ENCODE peak calls at places on chromosome 19, in five cellular contexts. Z is left ventricle myocardium inferior, D is PC-3, T is breast epithelium, E is colonic mucosa. J is an unnamed sample.

GRCh38 chr19:10981496-10981895 is 20.7 kb downstream of the SMARCA4 start:
- DNase-seq in Z (no peak), T (no peak), D (no peak), E (no peak), J (no peak)

GRCh38 chr19:35742121-35742724 is at the start of gene IGFLR1:
- DNase-seq in E (peak; percentile 53), T (no peak), D (no peak), Z (no peak), J (peak; percentile 75)

GRCh38 chr19:58428617-58429016 is 11.3 kb downstream of the ZNF132 start:
- DNase-seq in E (no peak), D (no peak), Z (no peak), T (no peak), J (no peak)

GRCh38 chr19:43624933-43625332 is 5.5 kb upstream of the ZNF428 start:
- DNase-seq in D (no peak), E (peak; percentile 85), Z (peak; percentile 36), T (peak; percentile 58), J (peak; percentile 84)

GRCh38 chr19:47446534-47447469 is 24.9 kb downstream of the SLC8A2 start:
- DNase-seq in E (peak; percentile 66), D (peak; percentile 16), T (no peak), Z (no peak), J (no peak)

GRCh38 chr19:40598918-40599307 is 2.3 kb upstream of the LTBP4 start:
- DNase-seq in E (no peak), Z (no peak), D (no peak), T (no peak), J (no peak)

GRCh38 chr19:18520848-18521691 is 800 bp downstream of the ELL start:
- DNase-seq in Z (peak; percentile 41), T (no peak), D (no peak), E (peak; percentile 61), J (no peak)

GRCh38 chr19:7787141-7787540 is 24.1 kb downstream of the CLEC4M start:
- DNase-seq in Z (peak; percentile 34), E (peak; percentile 25), D (no peak), T (no peak), J (no peak)

GRCh38 chr19:36101550-36102327 is 9.2 kb upstream of the OVOL3 start:
- DNase-seq in E (no peak), D (no peak), Z (no peak), T (no peak), J (no peak)

GRCh38 chr19:45355402-45355801 is 14.9 kb downstream of the KLC3 start:
- DNase-seq in Z (no peak), E (no peak), T (no peak), D (no peak), J (no peak)

GRCh38 chr19:55305491-55305890 is 19.6 kb downstream of the TMEM150B start:
- DNase-seq in T (no peak), E (peak; percentile 40), Z (no peak), D (peak; percentile 56), J (peak; percentile 56)

GRCh38 chr19:6790194-6791128 is 18.0 kb downstream of the VAV1 start:
- DNase-seq in T (no peak), Z (no peak), D (no peak), E (no peak), J (no peak)

GRCh38 chr19:44808463-44809371 is at the start of gene BCAM:
- DNase-seq in E (peak; percentile 68), T (peak; percentile 64), D (peak; percentile 58), Z (peak; percentile 86), J (no peak)

DNA sequence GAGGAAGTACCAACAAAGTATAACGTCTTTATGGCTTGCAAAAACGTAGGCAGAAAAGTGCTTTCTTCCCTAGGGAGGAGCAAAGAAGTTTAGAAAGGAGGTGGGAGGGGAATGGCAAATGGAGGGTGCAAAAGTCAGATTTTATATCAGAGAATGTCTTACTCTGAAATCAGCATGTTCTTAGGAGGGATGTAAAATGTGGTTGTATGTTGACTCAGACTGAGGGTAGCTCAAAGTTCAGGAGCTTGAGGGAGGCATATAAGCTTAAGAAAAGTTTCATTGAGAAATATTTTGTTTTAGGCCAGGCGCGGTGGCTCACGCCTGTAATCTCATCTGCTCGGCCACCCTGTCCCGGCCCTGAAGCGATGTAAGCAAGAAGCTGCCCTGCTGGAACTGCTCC is 1.7 kb downstream of the ZNF90 start:
- DNase-seq in T (no peak), Z (no peak), D (no peak), E (peak; percentile 24), J (no peak)
- H3K27ac ChIP-seq in T (no peak overlapping the region), Z (no peak overlapping the region), D (no peak overlapping the region), E (no peak overlapping the region), J (no peak overlapping the region)

DNA sequence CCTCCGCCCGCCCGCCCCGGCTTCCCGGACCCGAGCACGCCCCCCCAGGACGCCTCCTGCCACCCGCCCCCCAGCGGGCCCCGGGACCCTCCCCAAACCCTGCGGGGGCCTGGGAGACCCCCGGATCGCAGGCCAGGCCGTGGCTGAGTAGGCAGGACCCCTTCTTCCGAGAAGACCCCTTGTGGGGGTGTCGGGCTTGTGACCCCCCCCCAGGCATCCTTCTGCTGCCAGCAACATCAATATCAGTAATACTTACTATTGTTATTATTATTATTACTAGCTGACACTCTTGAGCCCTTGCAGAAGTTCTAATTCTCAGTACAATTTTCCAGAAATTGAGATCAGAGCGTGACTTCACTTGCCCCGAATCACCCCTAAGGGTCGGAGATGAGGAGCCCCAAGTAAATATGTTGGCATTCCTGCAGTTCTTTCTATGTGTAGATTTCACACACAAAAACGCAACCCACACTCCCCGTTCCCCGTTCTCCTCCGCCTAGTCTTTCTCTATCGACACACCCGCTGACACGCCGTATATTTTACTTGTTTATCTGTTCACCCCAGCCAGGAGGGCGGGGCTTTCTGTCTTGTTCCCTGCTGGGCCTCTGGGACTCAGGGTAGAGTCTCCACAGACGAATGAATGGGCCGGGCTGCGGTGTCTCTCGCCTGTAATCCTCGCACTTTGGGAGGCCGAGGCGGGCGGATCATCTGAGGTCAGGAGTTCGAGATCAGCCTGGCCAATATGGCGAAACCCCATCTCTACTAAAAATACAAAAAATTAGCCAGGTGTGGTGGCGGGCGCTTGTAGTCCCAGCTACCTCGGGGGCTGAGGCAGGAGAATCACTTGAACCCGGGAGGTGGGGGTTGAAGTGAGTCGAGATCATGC is 14.7 kb downstream of the TLE5 start:
- DNase-seq in E (peak; percentile 95), D (peak; percentile 58), T (peak; percentile 82), Z (peak; percentile 79), J (no peak)
- H3K4me3 ChIP-seq in E (peak overlapping the region; percentile 3), D (peak overlapping the region; percentile 59), T (peak overlapping the region; percentile 68), Z (peak overlapping the region; percentile 65), J (peak overlapping the region; percentile 43)

GRCh38 chr19:676007-676342 is 217 bp upstream of the FSTL3 start:
- DNase-seq in T (no peak), D (no peak), E (no peak), Z (peak; percentile 62), J (no peak)

GRCh38 chr19:674282-675151 is 1.7 kb upstream of the FSTL3 start:
- DNase-seq in E (no peak), D (no peak), Z (peak; percentile 58), T (no peak), J (no peak)

GRCh38 chr19:677601-678380 is 1.6 kb downstream of the FSTL3 start:
- DNase-seq in E (no peak), T (no peak), D (peak; percentile 42), Z (no peak), J (no peak)

GRCh38 chr19:677201-677600 is 1.0 kb downstream of the FSTL3 start:
- DNase-seq in T (peak; percentile 75), E (peak; percentile 57), Z (peak; percentile 78), D (peak; percentile 70), J (peak; percentile 17)

DNA sequence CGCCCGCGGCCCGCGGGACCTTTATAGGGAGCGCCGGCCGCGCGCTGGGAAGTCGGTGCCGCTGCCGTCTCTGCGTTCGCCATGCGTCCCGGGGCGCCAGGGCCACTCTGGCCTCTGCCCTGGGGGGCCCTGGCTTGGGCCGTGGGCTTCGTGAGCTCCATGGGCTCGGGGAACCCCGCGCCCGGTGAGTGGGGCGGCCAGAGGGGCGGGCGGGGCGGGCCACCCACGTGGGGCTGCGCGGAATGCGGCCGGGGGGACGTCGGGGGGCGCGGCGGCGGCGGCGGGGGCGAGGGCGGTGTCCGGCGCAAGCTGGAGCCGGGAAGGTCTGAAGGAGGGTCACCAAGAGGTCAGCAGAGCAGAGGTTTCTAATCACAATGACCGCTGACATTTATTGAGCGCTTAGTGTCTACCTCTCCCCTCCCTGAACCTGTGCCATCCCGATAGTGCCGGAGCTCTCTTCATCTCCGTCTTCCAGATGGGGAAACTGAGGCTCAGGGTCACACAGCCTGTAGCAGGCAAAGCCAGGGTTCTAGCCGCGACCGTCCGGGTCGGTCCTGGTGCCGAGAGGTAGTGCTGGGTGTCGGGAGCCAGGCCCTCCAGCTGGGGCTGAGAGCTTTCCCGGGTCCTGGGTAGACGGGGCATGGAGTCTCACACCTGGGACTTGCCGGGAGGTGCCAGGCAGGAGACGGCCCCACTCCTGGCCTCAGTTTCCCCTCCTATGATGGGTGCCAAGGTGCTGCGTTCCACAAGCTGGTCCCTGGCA is at the start of gene FSTL3:
- DNase-seq in E (no peak), D (peak; percentile 15), Z (no peak), T (no peak), J (no peak)
- H3K27ac ChIP-seq in E (peak within 1 kb of the TSS; percentile 62), D (peak within 1 kb of the TSS; percentile 4), Z (peak within 1 kb of the TSS; percentile 99), T (peak within 1 kb of the TSS; percentile 76), J (no peak within 1 kb of the TSS)

DNA sequence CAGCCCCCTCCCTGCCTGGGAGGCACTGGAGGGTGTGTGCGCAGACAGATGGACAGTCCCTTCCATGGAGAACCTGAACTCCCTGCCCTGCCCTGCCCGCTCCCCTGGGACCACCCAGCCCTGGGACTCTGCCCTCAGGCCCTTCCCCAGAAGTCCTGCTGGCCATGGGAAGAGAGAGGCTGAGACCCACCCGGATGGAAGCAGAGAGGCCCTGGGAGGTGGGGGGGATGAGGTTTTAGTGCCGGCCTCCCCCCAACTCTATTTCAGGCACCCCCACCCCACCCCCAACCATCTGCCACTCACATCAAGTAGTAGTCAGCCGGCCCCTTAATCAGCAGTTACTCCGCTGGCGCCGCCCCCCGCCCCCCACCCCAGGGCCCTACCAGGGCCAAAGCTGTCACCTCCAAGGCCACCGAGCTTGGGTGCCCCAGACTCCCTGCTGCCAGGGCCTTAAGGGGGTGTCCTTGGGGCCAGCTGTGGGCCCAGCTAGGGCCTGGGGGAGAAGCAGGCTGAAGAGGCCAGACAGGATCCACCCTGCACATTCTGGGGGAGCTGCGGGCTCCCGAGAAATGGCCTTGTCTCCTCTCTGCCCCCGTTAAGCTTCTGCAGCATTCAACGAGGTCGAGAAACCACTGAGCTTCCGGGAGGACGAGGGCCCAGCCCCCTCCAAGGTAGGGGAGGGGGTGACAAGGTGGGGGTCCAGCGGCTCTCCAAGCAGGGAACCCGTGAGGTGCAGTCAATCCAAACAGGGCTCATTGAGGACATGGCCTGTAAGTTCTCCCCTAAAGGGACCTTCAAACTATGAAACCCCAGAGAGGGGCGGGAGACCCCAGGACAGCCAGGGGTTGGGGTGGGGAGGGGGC is 17.4 kb downstream of the NMRK2 start:
- DNase-seq in T (no peak), E (no peak), Z (no peak), D (no peak), J (no peak)
- H3K4me3 ChIP-seq in T (no peak overlapping the region), E (no peak overlapping the region), Z (peak overlapping the region; percentile 74), D (no peak overlapping the region), J (peak overlapping the region; percentile 30)

J was measured in CD8-positive, alpha-beta T cell.